ENCODE peak calls at places on chromosome 10, in six cellular contexts. One of them, this sample, is unnamed.

GRCh38 chr10:113060221-113061053 is 110.4 kb downstream of the TCF7L2 start:
- DNase-seq in HFF-Myc: no peak
- DNase-seq in B cell: no peak
- DNase-seq in putamen: peak
- DNase-seq in posterior vena cava: peak
- DNase-seq in colonic mucosa: peak
- DNase-seq in this sample: peak

GRCh38 chr10:90865400-90865799 is 6.4 kb upstream of the RPP30 start:
- DNase-seq in B cell: peak
- DNase-seq in putamen: no peak
- DNase-seq in posterior vena cava: no peak
- DNase-seq in HFF-Myc: no peak
- DNase-seq in colonic mucosa: no peak
- DNase-seq in this sample: no peak

GRCh38 chr10:43196981-43197833 is 59.0 kb downstream of the CSGALNACT2 start:
- DNase-seq in putamen: no peak
- DNase-seq in posterior vena cava: peak
- DNase-seq in HFF-Myc: no peak
- DNase-seq in colonic mucosa: no peak
- DNase-seq in B cell: no peak
- DNase-seq in this sample: peak

GRCh38 chr10:60375293-60376004 is 14.2 kb downstream of the ANK3 start:
- DNase-seq in HFF-Myc: no peak
- DNase-seq in B cell: no peak
- DNase-seq in putamen: no peak
- DNase-seq in posterior vena cava: no peak
- DNase-seq in colonic mucosa: no peak
- DNase-seq in this sample: no peak

GRCh38 chr10:85851300-85851699 is 515.3 kb downstream of the GRID1 start:
- DNase-seq in B cell: no peak
- DNase-seq in posterior vena cava: no peak
- DNase-seq in putamen: no peak
- DNase-seq in colonic mucosa: no peak
- DNase-seq in HFF-Myc: no peak
- DNase-seq in this sample: no peak

GRCh38 chr10:10209152-10209551 is 808.5 kb upstream of the CELF2 start:
- DNase-seq in HFF-Myc: no peak
- DNase-seq in posterior vena cava: no peak
- DNase-seq in putamen: peak
- DNase-seq in colonic mucosa: peak
- DNase-seq in B cell: peak
- DNase-seq in this sample: peak

GRCh38 chr10:124983321-124983720 is 41.4 kb downstream of the ZRANB1 start:
- DNase-seq in B cell: no peak
- DNase-seq in HFF-Myc: peak
- DNase-seq in posterior vena cava: no peak
- DNase-seq in colonic mucosa: no peak
- DNase-seq in putamen: no peak
- DNase-seq in this sample: no peak

GRCh38 chr10:8047452-8048280 is 6.8 kb upstream of the GATA3 start:
- DNase-seq in B cell: peak
- DNase-seq in HFF-Myc: no peak
- DNase-seq in posterior vena cava: no peak
- DNase-seq in colonic mucosa: no peak
- DNase-seq in putamen: no peak
- DNase-seq in this sample: no peak